ENCODE peak calls at places on chromosomes 13 and 19, in six cellular contexts. One of them, this sample, is unnamed.
A peak's percentile ranks its signal among the peaks of the same experiment; 100 is the strongest.

GRCh38 chr13:66205807-66206206 is 1024.3 kb downstream of the PCDH9 start:
- DNase-seq in substantia nigra: no peak
- DNase-seq in natural killer cell: no peak
- DNase-seq in RWPE1: no peak
- DNase-seq in hepatic stellate cell: no peak
- DNase-seq in progenitor cell of endocrine pancreas: no peak
- DNase-seq in this sample: no peak

GRCh38 chr19:50025794-50026549 is at the start of gene ZNF473:
- DNase-seq in natural killer cell: peak; percentile 86
- DNase-seq in hepatic stellate cell: peak; percentile 89
- DNase-seq in RWPE1: peak; percentile 87
- DNase-seq in substantia nigra: peak; percentile 94
- DNase-seq in progenitor cell of endocrine pancreas: peak; percentile 73
- DNase-seq in this sample: peak; percentile 93

GRCh38 chr13:95216182-95216581 is 85.1 kb downstream of the ABCC4 start:
- DNase-seq in natural killer cell: no peak
- DNase-seq in hepatic stellate cell: no peak
- DNase-seq in substantia nigra: no peak
- DNase-seq in progenitor cell of endocrine pancreas: no peak
- DNase-seq in RWPE1: no peak
- DNase-seq in this sample: no peak

GRCh38 chr13:79723462-79724116 is 242.6 kb downstream of the NDFIP2 start:
- DNase-seq in substantia nigra: no peak
- DNase-seq in progenitor cell of endocrine pancreas: no peak
- DNase-seq in hepatic stellate cell: no peak
- DNase-seq in natural killer cell: no peak
- DNase-seq in RWPE1: no peak
- DNase-seq in this sample: peak; percentile 5

GRCh38 chr19:57786286-57786685 is 16.8 kb downstream of the ZNF586 start:
- DNase-seq in substantia nigra: no peak
- DNase-seq in RWPE1: no peak
- DNase-seq in progenitor cell of endocrine pancreas: no peak
- DNase-seq in natural killer cell: no peak
- DNase-seq in hepatic stellate cell: no peak
- DNase-seq in this sample: no peak

GRCh38 chr13:19955873-19956559 is 2.5 kb upstream of the ZMYM2 start:
- DNase-seq in hepatic stellate cell: no peak
- DNase-seq in substantia nigra: no peak
- DNase-seq in RWPE1: no peak
- DNase-seq in progenitor cell of endocrine pancreas: no peak
- DNase-seq in natural killer cell: no peak
- DNase-seq in this sample: no peak

GRCh38 chr13:27663947-27664346 is 42.3 kb downstream of the POLR1D start:
- DNase-seq in hepatic stellate cell: no peak
- DNase-seq in RWPE1: no peak
- DNase-seq in progenitor cell of endocrine pancreas: no peak
- DNase-seq in natural killer cell: no peak
- DNase-seq in substantia nigra: no peak
- DNase-seq in this sample: no peak

GRCh38 chr19:55418185-55418584 is 10.6 kb upstream of the UBE2S start:
- DNase-seq in hepatic stellate cell: peak; percentile 85
- DNase-seq in natural killer cell: no peak
- DNase-seq in RWPE1: peak; percentile 71
- DNase-seq in substantia nigra: peak; percentile 55
- DNase-seq in progenitor cell of endocrine pancreas: peak; percentile 54
- DNase-seq in this sample: peak; percentile 76

GRCh38 chr19:49506575-49507105 is 5.8 kb upstream of the FCGRT start:
- DNase-seq in RWPE1: peak; percentile 50
- DNase-seq in hepatic stellate cell: no peak
- DNase-seq in natural killer cell: peak; percentile 63
- DNase-seq in progenitor cell of endocrine pancreas: no peak
- DNase-seq in substantia nigra: peak; percentile 40
- DNase-seq in this sample: peak; percentile 46

GRCh38 chr19:10228925-10229324 is 2.2 kb downstream of the S1PR2 start:
- DNase-seq in substantia nigra: no peak
- DNase-seq in progenitor cell of endocrine pancreas: no peak
- DNase-seq in RWPE1: peak; percentile 35
- DNase-seq in natural killer cell: no peak
- DNase-seq in hepatic stellate cell: peak; percentile 65
- DNase-seq in this sample: peak; percentile 9

GRCh38 chr19:35628264-35628564 is 622 bp upstream of the RBM42 start:
- DNase-seq in substantia nigra: no peak
- DNase-seq in hepatic stellate cell: no peak
- DNase-seq in RWPE1: no peak
- DNase-seq in progenitor cell of endocrine pancreas: no peak
- DNase-seq in natural killer cell: no peak
- DNase-seq in this sample: no peak

GRCh38 chr19:16381756-16382401 is 57.3 kb downstream of the KLF2 start:
- DNase-seq in RWPE1: no peak
- DNase-seq in hepatic stellate cell: peak; percentile 82
- DNase-seq in natural killer cell: no peak
- DNase-seq in substantia nigra: peak; percentile 69
- DNase-seq in progenitor cell of endocrine pancreas: no peak
- DNase-seq in this sample: no peak

GRCh38 chr19:17671906-17672305 is 16.2 kb downstream of the UNC13A start:
- DNase-seq in RWPE1: peak; percentile 68
- DNase-seq in substantia nigra: no peak
- DNase-seq in hepatic stellate cell: no peak
- DNase-seq in progenitor cell of endocrine pancreas: no peak
- DNase-seq in natural killer cell: no peak
- DNase-seq in this sample: peak; percentile 54

GRCh38 chr13:76828316-76828741 is 57.9 kb downstream of the KCTD12 start:
- DNase-seq in substantia nigra: no peak
- DNase-seq in RWPE1: no peak
- DNase-seq in progenitor cell of endocrine pancreas: no peak
- DNase-seq in hepatic stellate cell: no peak
- DNase-seq in natural killer cell: no peak
- DNase-seq in this sample: no peak

GRCh38 chr19:43538922-43539321 is 5.9 kb downstream of the ZNF575 start:
- DNase-seq in hepatic stellate cell: no peak
- DNase-seq in natural killer cell: no peak
- DNase-seq in RWPE1: no peak
- DNase-seq in progenitor cell of endocrine pancreas: no peak
- DNase-seq in substantia nigra: no peak
- DNase-seq in this sample: no peak

GRCh38 chr13:45011198-45011597 is 21.9 kb downstream of the GPALPP1 start:
- DNase-seq in substantia nigra: no peak
- DNase-seq in hepatic stellate cell: no peak
- DNase-seq in RWPE1: no peak
- DNase-seq in natural killer cell: no peak
- DNase-seq in progenitor cell of endocrine pancreas: no peak
- DNase-seq in this sample: no peak

GRCh38 chr19:8484331-8484894 is 18.0 kb downstream of the PRAM1 start:
- DNase-seq in natural killer cell: no peak
- DNase-seq in substantia nigra: peak; percentile 37
- DNase-seq in hepatic stellate cell: no peak
- DNase-seq in progenitor cell of endocrine pancreas: no peak
- DNase-seq in RWPE1: no peak
- DNase-seq in this sample: no peak